ENCODE peak calls at places on chromosome 12, in ten cellular contexts. One of them, this sample, is unnamed.

GRCh38 chr12:12645485-12645884 is 33.8 kb downstream of the CREBL2 start:
- DNase-seq in caudate nucleus: no peak
- DNase-seq in CD8-positive, alpha-beta T cell: peak; percentile 56
- DNase-seq in thoracic aorta: no peak
- DNase-seq in suprapubic skin: no peak
- DNase-seq in CD4-positive, CD25-positive, alpha-beta regulatory T cell: peak; percentile 28
- DNase-seq in A549: no peak
- DNase-seq in transverse colon: peak; percentile 22
- DNase-seq in adrenal gland: no peak
- DNase-seq in effector memory CD4-positive, alpha-beta T cell: peak; percentile 30
- DNase-seq in this sample: no peak

GRCh38 chr12:108664338-108665258 is 30.9 kb upstream of the SELPLG start:
- DNase-seq in caudate nucleus: peak; percentile 55
- DNase-seq in CD8-positive, alpha-beta T cell: peak; percentile 87
- DNase-seq in thoracic aorta: peak; percentile 71
- DNase-seq in suprapubic skin: peak; percentile 91
- DNase-seq in CD4-positive, CD25-positive, alpha-beta regulatory T cell: peak; percentile 67
- DNase-seq in A549: peak; percentile 82
- DNase-seq in transverse colon: peak; percentile 89
- DNase-seq in adrenal gland: peak; percentile 89
- DNase-seq in effector memory CD4-positive, alpha-beta T cell: peak; percentile 71
- DNase-seq in this sample: peak; percentile 79

GRCh38 chr12:69648476-69648875 is 37.8 kb upstream of the LRRC10 start:
- DNase-seq in caudate nucleus: no peak
- DNase-seq in CD8-positive, alpha-beta T cell: no peak
- DNase-seq in thoracic aorta: no peak
- DNase-seq in suprapubic skin: no peak
- DNase-seq in CD4-positive, CD25-positive, alpha-beta regulatory T cell: no peak
- DNase-seq in A549: no peak
- DNase-seq in transverse colon: no peak
- DNase-seq in adrenal gland: no peak
- DNase-seq in effector memory CD4-positive, alpha-beta T cell: no peak
- DNase-seq in this sample: no peak

GRCh38 chr12:111467092-111467861 is 61.6 kb downstream of the SH2B3 start:
- DNase-seq in caudate nucleus: no peak
- DNase-seq in CD8-positive, alpha-beta T cell: no peak
- DNase-seq in thoracic aorta: no peak
- DNase-seq in suprapubic skin: no peak
- DNase-seq in CD4-positive, CD25-positive, alpha-beta regulatory T cell: no peak
- DNase-seq in A549: no peak
- DNase-seq in transverse colon: no peak
- DNase-seq in adrenal gland: no peak
- DNase-seq in effector memory CD4-positive, alpha-beta T cell: no peak
- DNase-seq in this sample: no peak

GRCh38 chr12:67067453-67068203 is 201.5 kb upstream of the CAND1 start:
- DNase-seq in caudate nucleus: no peak
- DNase-seq in CD8-positive, alpha-beta T cell: no peak
- DNase-seq in thoracic aorta: no peak
- DNase-seq in suprapubic skin: no peak
- DNase-seq in CD4-positive, CD25-positive, alpha-beta regulatory T cell: no peak
- DNase-seq in A549: no peak
- DNase-seq in transverse colon: no peak
- DNase-seq in adrenal gland: no peak
- DNase-seq in effector memory CD4-positive, alpha-beta T cell: no peak
- DNase-seq in this sample: no peak

GRCh38 chr12:109645194-109645593 is 68.4 kb upstream of the FAM222A start:
- DNase-seq in caudate nucleus: no peak
- DNase-seq in CD8-positive, alpha-beta T cell: no peak
- DNase-seq in thoracic aorta: no peak
- DNase-seq in suprapubic skin: no peak
- DNase-seq in CD4-positive, CD25-positive, alpha-beta regulatory T cell: no peak
- DNase-seq in A549: no peak
- DNase-seq in transverse colon: no peak
- DNase-seq in adrenal gland: no peak
- DNase-seq in effector memory CD4-positive, alpha-beta T cell: no peak
- DNase-seq in this sample: no peak

GRCh38 chr12:108722992-108723766 is 8.1 kb downstream of the CORO1C start:
- DNase-seq in caudate nucleus: no peak
- DNase-seq in CD8-positive, alpha-beta T cell: no peak
- DNase-seq in thoracic aorta: no peak
- DNase-seq in suprapubic skin: no peak
- DNase-seq in CD4-positive, CD25-positive, alpha-beta regulatory T cell: no peak
- DNase-seq in A549: peak; percentile 46
- DNase-seq in transverse colon: no peak
- DNase-seq in adrenal gland: no peak
- DNase-seq in effector memory CD4-positive, alpha-beta T cell: no peak
- DNase-seq in this sample: no peak

GRCh38 chr12:11607313-11608081 is 42.0 kb upstream of the ETV6 start:
- DNase-seq in caudate nucleus: no peak
- DNase-seq in CD8-positive, alpha-beta T cell: no peak
- DNase-seq in thoracic aorta: no peak
- DNase-seq in suprapubic skin: no peak
- DNase-seq in CD4-positive, CD25-positive, alpha-beta regulatory T cell: no peak
- DNase-seq in A549: no peak
- DNase-seq in transverse colon: peak; percentile 68
- DNase-seq in adrenal gland: no peak
- DNase-seq in effector memory CD4-positive, alpha-beta T cell: no peak
- DNase-seq in this sample: no peak

GRCh38 chr12:63079791-63080395 is 71.1 kb downstream of the AVPR1A start:
- DNase-seq in caudate nucleus: no peak
- DNase-seq in CD8-positive, alpha-beta T cell: no peak
- DNase-seq in thoracic aorta: no peak
- DNase-seq in suprapubic skin: no peak
- DNase-seq in CD4-positive, CD25-positive, alpha-beta regulatory T cell: no peak
- DNase-seq in A549: no peak
- DNase-seq in transverse colon: no peak
- DNase-seq in adrenal gland: no peak
- DNase-seq in effector memory CD4-positive, alpha-beta T cell: no peak
- DNase-seq in this sample: no peak

GRCh38 chr12:32139064-32139421 is 32.4 kb downstream of the BICD1 start:
- DNase-seq in caudate nucleus: no peak
- DNase-seq in CD8-positive, alpha-beta T cell: no peak
- DNase-seq in thoracic aorta: no peak
- DNase-seq in suprapubic skin: no peak
- DNase-seq in CD4-positive, CD25-positive, alpha-beta regulatory T cell: no peak
- DNase-seq in A549: no peak
- DNase-seq in transverse colon: peak; percentile 46
- DNase-seq in adrenal gland: no peak
- DNase-seq in effector memory CD4-positive, alpha-beta T cell: no peak
- DNase-seq in this sample: no peak

GRCh38 chr12:51362747-51363342 is 16.4 kb upstream of the CELA1 start:
- DNase-seq in caudate nucleus: no peak
- DNase-seq in CD8-positive, alpha-beta T cell: no peak
- DNase-seq in thoracic aorta: no peak
- DNase-seq in suprapubic skin: no peak
- DNase-seq in CD4-positive, CD25-positive, alpha-beta regulatory T cell: no peak
- DNase-seq in A549: no peak
- DNase-seq in transverse colon: no peak
- DNase-seq in adrenal gland: no peak
- DNase-seq in effector memory CD4-positive, alpha-beta T cell: no peak
- DNase-seq in this sample: no peak

GRCh38 chr12:106769078-106769477 is 5.4 kb upstream of the RIC8B start:
- DNase-seq in caudate nucleus: no peak
- DNase-seq in CD8-positive, alpha-beta T cell: no peak
- DNase-seq in thoracic aorta: no peak
- DNase-seq in suprapubic skin: no peak
- DNase-seq in CD4-positive, CD25-positive, alpha-beta regulatory T cell: no peak
- DNase-seq in A549: no peak
- DNase-seq in transverse colon: no peak
- DNase-seq in adrenal gland: no peak
- DNase-seq in effector memory CD4-positive, alpha-beta T cell: no peak
- DNase-seq in this sample: no peak

GRCh38 chr12:53499261-53500118 is at the start of gene MAP3K12:
- DNase-seq in caudate nucleus: peak; percentile 52
- DNase-seq in CD8-positive, alpha-beta T cell: peak; percentile 81
- DNase-seq in thoracic aorta: no peak
- DNase-seq in suprapubic skin: peak; percentile 86
- DNase-seq in CD4-positive, CD25-positive, alpha-beta regulatory T cell: peak; percentile 61
- DNase-seq in A549: peak; percentile 67
- DNase-seq in transverse colon: peak; percentile 68
- DNase-seq in adrenal gland: peak; percentile 77
- DNase-seq in effector memory CD4-positive, alpha-beta T cell: peak; percentile 53
- DNase-seq in this sample: peak; percentile 82

GRCh38 chr12:71155228-71155627 is 2.6 kb downstream of the TSPAN8 start:
- DNase-seq in caudate nucleus: no peak
- DNase-seq in CD8-positive, alpha-beta T cell: no peak
- DNase-seq in thoracic aorta: no peak
- DNase-seq in suprapubic skin: no peak
- DNase-seq in CD4-positive, CD25-positive, alpha-beta regulatory T cell: no peak
- DNase-seq in A549: no peak
- DNase-seq in transverse colon: no peak
- DNase-seq in adrenal gland: no peak
- DNase-seq in effector memory CD4-positive, alpha-beta T cell: no peak
- DNase-seq in this sample: no peak

GRCh38 chr12:123063535-123063934 is 83.1 kb downstream of the ARL6IP4 start:
- DNase-seq in caudate nucleus: no peak
- DNase-seq in CD8-positive, alpha-beta T cell: no peak
- DNase-seq in thoracic aorta: no peak
- DNase-seq in suprapubic skin: no peak
- DNase-seq in CD4-positive, CD25-positive, alpha-beta regulatory T cell: no peak
- DNase-seq in A549: peak; percentile 38
- DNase-seq in transverse colon: no peak
- DNase-seq in adrenal gland: no peak
- DNase-seq in effector memory CD4-positive, alpha-beta T cell: no peak
- DNase-seq in this sample: no peak

GRCh38 chr12:3631272-3631637 is 121.7 kb downstream of the CRACR2A start:
- DNase-seq in caudate nucleus: no peak
- DNase-seq in CD8-positive, alpha-beta T cell: no peak
- DNase-seq in thoracic aorta: no peak
- DNase-seq in suprapubic skin: no peak
- DNase-seq in CD4-positive, CD25-positive, alpha-beta regulatory T cell: no peak
- DNase-seq in A549: no peak
- DNase-seq in transverse colon: no peak
- DNase-seq in adrenal gland: no peak
- DNase-seq in effector memory CD4-positive, alpha-beta T cell: no peak
- DNase-seq in this sample: no peak

DNA sequence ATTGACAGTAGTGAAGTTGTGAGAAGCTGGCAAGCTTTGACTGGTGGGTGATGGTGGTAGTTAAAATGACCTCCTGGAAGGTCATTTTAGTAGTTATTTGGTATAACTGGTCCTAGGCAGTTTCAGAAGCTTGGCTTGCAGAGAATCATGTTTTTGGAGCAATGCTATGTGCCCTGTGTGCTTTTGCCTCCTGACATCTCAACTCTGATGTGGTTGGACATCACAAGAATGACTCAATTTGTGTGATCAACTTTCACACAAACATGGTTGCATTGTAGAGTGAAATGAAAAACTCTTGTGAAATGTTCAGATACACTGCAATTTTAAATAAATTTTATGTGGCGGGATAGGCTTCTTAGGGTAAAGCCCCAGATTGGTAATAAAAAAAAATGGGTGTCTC is 8.3 kb upstream of the ABCD2 start:
- DNase-seq in caudate nucleus: no peak
- DNase-seq in CD8-positive, alpha-beta T cell: no peak
- DNase-seq in thoracic aorta: no peak
- DNase-seq in suprapubic skin: no peak
- DNase-seq in CD4-positive, CD25-positive, alpha-beta regulatory T cell: no peak
- DNase-seq in A549: no peak
- DNase-seq in transverse colon: no peak
- DNase-seq in adrenal gland: no peak
- DNase-seq in effector memory CD4-positive, alpha-beta T cell: no peak
- DNase-seq in this sample: no peak
- H3K27ac ChIP-seq in caudate nucleus: no peak overlapping the region
- H3K27ac ChIP-seq in CD8-positive, alpha-beta T cell: peak overlapping the region; percentile 6
- H3K27ac ChIP-seq in thoracic aorta: no peak overlapping the region
- H3K27ac ChIP-seq in suprapubic skin: no peak overlapping the region
- H3K27ac ChIP-seq in CD4-positive, CD25-positive, alpha-beta regulatory T cell: no peak overlapping the region
- H3K27ac ChIP-seq in A549: no peak overlapping the region
- H3K27ac ChIP-seq in transverse colon: no peak overlapping the region
- H3K27ac ChIP-seq in adrenal gland: no peak overlapping the region
- H3K27ac ChIP-seq in effector memory CD4-positive, alpha-beta T cell: no peak overlapping the region
- H3K27ac ChIP-seq in this sample: no peak overlapping the region

DNA sequence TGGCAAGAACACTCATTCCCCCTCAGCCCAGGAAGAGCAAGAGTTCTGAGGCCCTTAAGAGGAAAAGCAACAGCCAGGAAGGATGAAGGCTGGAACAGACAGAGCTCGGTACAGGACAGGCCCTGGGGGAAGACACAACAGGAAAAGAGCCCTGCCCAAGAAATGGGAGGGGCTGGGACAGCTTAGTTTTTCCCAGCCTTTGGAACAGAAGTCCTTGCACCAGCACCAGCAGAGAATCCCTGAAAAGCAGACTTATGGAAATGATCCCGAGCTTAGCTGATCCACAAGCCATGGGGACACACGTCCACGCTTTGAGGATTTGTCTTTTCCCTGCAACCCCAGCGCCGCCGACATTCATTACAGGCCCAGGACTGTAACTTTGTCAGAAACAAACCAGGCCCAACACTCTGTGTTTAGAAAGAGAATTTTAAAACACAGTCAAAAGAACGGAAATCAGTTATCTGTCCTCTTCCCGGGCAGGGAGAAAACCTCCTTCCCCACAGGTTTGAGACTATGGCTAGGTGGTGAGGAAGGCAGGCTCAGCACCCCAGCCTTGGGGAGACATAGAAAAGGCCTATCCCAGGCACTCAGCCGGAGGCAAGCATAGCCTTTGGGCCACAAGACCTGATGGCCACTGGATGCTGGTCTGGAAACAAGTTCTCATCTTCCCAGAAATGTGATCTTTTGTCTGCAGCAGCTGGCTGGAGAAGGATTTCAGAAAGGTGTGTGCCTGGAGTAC is 4.0 kb upstream of the AVIL start:
- DNase-seq in caudate nucleus: no peak
- DNase-seq in CD8-positive, alpha-beta T cell: no peak
- DNase-seq in thoracic aorta: no peak
- DNase-seq in suprapubic skin: no peak
- DNase-seq in CD4-positive, CD25-positive, alpha-beta regulatory T cell: no peak
- DNase-seq in A549: no peak
- DNase-seq in transverse colon: no peak
- DNase-seq in adrenal gland: no peak
- DNase-seq in effector memory CD4-positive, alpha-beta T cell: no peak
- DNase-seq in this sample: no peak
- H3K27ac ChIP-seq in caudate nucleus: no peak overlapping the region
- H3K27ac ChIP-seq in CD8-positive, alpha-beta T cell: no peak overlapping the region
- H3K27ac ChIP-seq in thoracic aorta: peak overlapping the region; percentile 14
- H3K27ac ChIP-seq in suprapubic skin: no peak overlapping the region
- H3K27ac ChIP-seq in CD4-positive, CD25-positive, alpha-beta regulatory T cell: no peak overlapping the region
- H3K27ac ChIP-seq in A549: no peak overlapping the region
- H3K27ac ChIP-seq in transverse colon: no peak overlapping the region
- H3K27ac ChIP-seq in adrenal gland: peak overlapping the region; percentile 61
- H3K27ac ChIP-seq in effector memory CD4-positive, alpha-beta T cell: no peak overlapping the region
- H3K27ac ChIP-seq in this sample: peak overlapping the region; percentile 68

GRCh38 chr12:89349814-89350213 is 2.5 kb downstream of the DUSP6 start:
- DNase-seq in caudate nucleus: no peak
- DNase-seq in CD8-positive, alpha-beta T cell: no peak
- DNase-seq in thoracic aorta: no peak
- DNase-seq in suprapubic skin: no peak
- DNase-seq in CD4-positive, CD25-positive, alpha-beta regulatory T cell: no peak
- DNase-seq in A549: no peak
- DNase-seq in transverse colon: peak; percentile 36
- DNase-seq in adrenal gland: peak; percentile 26
- DNase-seq in effector memory CD4-positive, alpha-beta T cell: no peak
- DNase-seq in this sample: peak; percentile 54
- H3K27ac ChIP-seq in caudate nucleus: peak overlapping the region; percentile 24
- H3K27ac ChIP-seq in CD8-positive, alpha-beta T cell: no peak overlapping the region
- H3K27ac ChIP-seq in thoracic aorta: peak overlapping the region; percentile 99
- H3K27ac ChIP-seq in suprapubic skin: peak overlapping the region; percentile 99
- H3K27ac ChIP-seq in CD4-positive, CD25-positive, alpha-beta regulatory T cell: no peak overlapping the region
- H3K27ac ChIP-seq in A549: no peak overlapping the region
- H3K27ac ChIP-seq in transverse colon: peak overlapping the region; percentile 97
- H3K27ac ChIP-seq in adrenal gland: peak overlapping the region; percentile 98
- H3K27ac ChIP-seq in effector memory CD4-positive, alpha-beta T cell: no peak overlapping the region
- H3K27ac ChIP-seq in this sample: peak overlapping the region; percentile 97

GRCh38 chr12:6315184-6315583 is 4.7 kb downstream of the PLEKHG6 start:
- DNase-seq in caudate nucleus: no peak
- DNase-seq in CD8-positive, alpha-beta T cell: no peak
- DNase-seq in thoracic aorta: no peak
- DNase-seq in suprapubic skin: no peak
- DNase-seq in CD4-positive, CD25-positive, alpha-beta regulatory T cell: no peak
- DNase-seq in A549: no peak
- DNase-seq in transverse colon: no peak
- DNase-seq in adrenal gland: no peak
- DNase-seq in effector memory CD4-positive, alpha-beta T cell: no peak
- DNase-seq in this sample: no peak
- H3K27ac ChIP-seq in caudate nucleus: no peak overlapping the region
- H3K27ac ChIP-seq in CD8-positive, alpha-beta T cell: no peak overlapping the region
- H3K27ac ChIP-seq in thoracic aorta: no peak overlapping the region
- H3K27ac ChIP-seq in suprapubic skin: no peak overlapping the region
- H3K27ac ChIP-seq in CD4-positive, CD25-positive, alpha-beta regulatory T cell: no peak overlapping the region
- H3K27ac ChIP-seq in A549: no peak overlapping the region
- H3K27ac ChIP-seq in transverse colon: no peak overlapping the region
- H3K27ac ChIP-seq in adrenal gland: no peak overlapping the region
- H3K27ac ChIP-seq in effector memory CD4-positive, alpha-beta T cell: no peak overlapping the region
- H3K27ac ChIP-seq in this sample: no peak overlapping the region

This sample was measured in heart left ventricle.